ENCODE peak calls at places on chromosome 20, in ten cellular contexts. D, W, E, V, S, B, M, H, Y and O are unnamed samples.

GRCh38 chr20:49976542-49976941 is 6.2 kb upstream of the SNAI1 start:
- DNase-seq in V (peak), D (no peak), S (no peak), M (peak), B (no peak), E (no peak), H (no peak), Y (peak), W (no peak), O (peak)

GRCh38 chr20:8454137-8454712 is 322.2 kb downstream of the PLCB1 start:
- DNase-seq in V (peak), D (peak), B (no peak), E (no peak), S (peak), H (peak), W (no peak), M (peak), Y (peak), O (peak)

GRCh38 chr20:431012-431904 is 23.2 kb downstream of the RBCK1 start:
- DNase-seq in Y (peak), V (peak), W (peak), M (peak), B (no peak), H (peak), S (peak), E (peak), D (peak), O (peak)

GRCh38 chr20:59149678-59150504 is 13.7 kb upstream of the ZNF831 start:
- DNase-seq in E (peak), W (no peak), M (no peak), V (no peak), Y (no peak), H (peak), D (peak), B (no peak), S (no peak), O (no peak)

GRCh38 chr20:32645134-32645533 is 28.6 kb downstream of the C20orf203 start:
- DNase-seq in E (no peak), M (no peak), V (no peak), Y (no peak), W (no peak), D (no peak), S (no peak), H (no peak), B (peak), O (no peak)

GRCh38 chr20:46438156-46438750 is 31.8 kb upstream of the ELMO2 start:
- DNase-seq in B (no peak), Y (peak), V (peak), S (peak), D (peak), M (peak), W (peak), E (no peak), H (peak), O (peak)

GRCh38 chr20:1108437-1108920 is 9.9 kb upstream of the PSMF1 start:
- DNase-seq in B (peak), S (peak), H (peak), W (peak), M (peak), V (peak), E (peak), D (peak), Y (peak), O (peak)

GRCh38 chr20:40835321-40835720 is 146.3 kb upstream of the MAFB start:
- DNase-seq in M (no peak), D (no peak), S (no peak), H (no peak), Y (no peak), B (no peak), E (no peak), W (no peak), V (no peak), O (no peak)

GRCh38 chr20:35663813-35664543 is 722 bp downstream of the CPNE1 start:
- DNase-seq in H (peak), D (peak), S (peak), Y (peak), V (no peak), W (peak), E (peak), M (peak), B (no peak), O (peak)

GRCh38 chr20:1281279-1282057 is 15.4 kb downstream of the SNPH start:
- DNase-seq in M (no peak), D (no peak), V (no peak), B (no peak), H (no peak), E (no peak), S (no peak), W (no peak), Y (no peak), O (no peak)

GRCh38 chr20:25226433-25227316 is 21.2 kb upstream of the PYGB start:
- DNase-seq in W (no peak), H (peak), M (no peak), E (no peak), V (no peak), Y (no peak), S (no peak), D (peak), B (no peak), O (no peak)

GRCh38 chr20:53857723-53858236 is 212.6 kb downstream of the BCAS1 start:
- DNase-seq in H (peak), S (peak), D (no peak), E (peak), Y (no peak), W (no peak), M (no peak), V (no peak), B (no peak), O (no peak)

GRCh38 chr20:3901028-3901746 is 12.0 kb downstream of the PANK2 start:
- DNase-seq in E (no peak), Y (peak), M (no peak), B (no peak), W (no peak), D (no peak), S (peak), H (no peak), V (peak), O (no peak)

GRCh38 chr20:38604873-38605303 is 3.3 kb downstream of the ARHGAP40 start:
- DNase-seq in W (no peak), S (peak), V (no peak), M (peak), B (no peak), D (no peak), E (no peak), H (no peak), Y (peak), O (peak)

GRCh38 chr20:54940471-54940870 is 465.1 kb downstream of the DOK5 start:
- DNase-seq in Y (no peak), E (no peak), S (no peak), D (no peak), H (no peak), W (no peak), B (no peak), M (no peak), V (no peak), O (no peak)

GRCh38 chr20:39888310-39888709 is 800.7 kb downstream of the MAFB start:
- DNase-seq in M (no peak), Y (no peak), D (no peak), E (no peak), V (no peak), H (no peak), S (no peak), B (no peak), W (no peak), O (no peak)

GRCh38 chr20:37360515-37361115 is 14.7 kb downstream of the SRC start:
- DNase-seq in E (no peak), S (no peak), H (no peak), V (no peak), B (no peak), W (no peak), Y (no peak), M (no peak), D (no peak), O (no peak)

GRCh38 chr20:38883081-38883980 is 42.9 kb upstream of the FAM83D start:
- DNase-seq in E (no peak), W (no peak), Y (peak), M (no peak), D (no peak), S (peak), V (peak), H (peak), B (no peak), O (no peak)

GRCh38 chr20:59032713-59033059 is 551 bp upstream of the ATP5F1E start:
- DNase-seq in V (no peak), H (peak), B (no peak), S (peak), D (no peak), E (no peak), M (no peak), Y (peak), W (no peak), O (peak)

GRCh38 chr20:21381619-21382018 is 15.7 kb downstream of the NKX2-4 start:
- DNase-seq in H (no peak), Y (no peak), W (no peak), S (no peak), V (no peak), D (no peak), B (no peak), E (no peak), M (no peak), O (no peak)

GRCh38 chr20:6707231-6707870 is 60.1 kb upstream of the BMP2 start:
- DNase-seq in V (no peak), M (no peak), E (no peak), H (no peak), W (no peak), S (no peak), Y (no peak), D (peak), B (no peak), O (no peak)

GRCh38 chr20:58113706-58114105 is 114.7 kb downstream of the ANKRD60 start:
- DNase-seq in B (no peak), Y (no peak), M (no peak), W (no peak), E (no peak), S (no peak), H (no peak), D (no peak), V (no peak), O (no peak)

GRCh38 chr20:32037929-32038328 is 14.1 kb upstream of the HCK start:
- DNase-seq in H (no peak), E (no peak), D (peak), Y (peak), W (no peak), V (peak), S (peak), M (peak), B (no peak), O (peak)

GRCh38 chr20:50318709-50319108 is 128.1 kb downstream of the CEBPB start:
- DNase-seq in S (no peak), Y (no peak), B (no peak), W (no peak), V (no peak), D (peak), M (no peak), H (no peak), E (peak), O (peak)

GRCh38 chr20:19970256-19970765 is 46.9 kb upstream of the NAA20 start:
- DNase-seq in D (no peak), M (no peak), H (no peak), W (no peak), B (no peak), S (no peak), E (no peak), V (no peak), Y (no peak), O (no peak)

GRCh38 chr20:8260837-8261241 is 128.8 kb downstream of the PLCB1 start:
- DNase-seq in Y (no peak), E (no peak), B (peak), D (peak), W (no peak), M (no peak), H (no peak), S (no peak), V (peak), O (no peak)

GRCh38 chr20:63573739-63574131 is 304 bp downstream of the HELZ2 start:
- DNase-seq in M (no peak), W (no peak), S (no peak), E (no peak), D (no peak), V (no peak), Y (no peak), B (no peak), H (no peak), O (no peak)

GRCh38 chr20:63574156-63574828 is at the start of gene HELZ2:
- DNase-seq in W (peak), Y (peak), H (peak), V (peak), S (peak), M (no peak), B (peak), E (peak), D (peak), O (peak)

GRCh38 chr20:63574829-63575720 is 1.0 kb upstream of the HELZ2 start:
- DNase-seq in Y (peak), W (no peak), H (no peak), B (no peak), E (no peak), S (peak), D (no peak), M (no peak), V (peak), O (no peak)

GRCh38 chr20:63572071-63572787 is 1.8 kb downstream of the HELZ2 start:
- DNase-seq in D (no peak), M (no peak), B (no peak), Y (no peak), H (no peak), W (no peak), V (no peak), E (no peak), S (no peak), O (no peak)

DNA sequence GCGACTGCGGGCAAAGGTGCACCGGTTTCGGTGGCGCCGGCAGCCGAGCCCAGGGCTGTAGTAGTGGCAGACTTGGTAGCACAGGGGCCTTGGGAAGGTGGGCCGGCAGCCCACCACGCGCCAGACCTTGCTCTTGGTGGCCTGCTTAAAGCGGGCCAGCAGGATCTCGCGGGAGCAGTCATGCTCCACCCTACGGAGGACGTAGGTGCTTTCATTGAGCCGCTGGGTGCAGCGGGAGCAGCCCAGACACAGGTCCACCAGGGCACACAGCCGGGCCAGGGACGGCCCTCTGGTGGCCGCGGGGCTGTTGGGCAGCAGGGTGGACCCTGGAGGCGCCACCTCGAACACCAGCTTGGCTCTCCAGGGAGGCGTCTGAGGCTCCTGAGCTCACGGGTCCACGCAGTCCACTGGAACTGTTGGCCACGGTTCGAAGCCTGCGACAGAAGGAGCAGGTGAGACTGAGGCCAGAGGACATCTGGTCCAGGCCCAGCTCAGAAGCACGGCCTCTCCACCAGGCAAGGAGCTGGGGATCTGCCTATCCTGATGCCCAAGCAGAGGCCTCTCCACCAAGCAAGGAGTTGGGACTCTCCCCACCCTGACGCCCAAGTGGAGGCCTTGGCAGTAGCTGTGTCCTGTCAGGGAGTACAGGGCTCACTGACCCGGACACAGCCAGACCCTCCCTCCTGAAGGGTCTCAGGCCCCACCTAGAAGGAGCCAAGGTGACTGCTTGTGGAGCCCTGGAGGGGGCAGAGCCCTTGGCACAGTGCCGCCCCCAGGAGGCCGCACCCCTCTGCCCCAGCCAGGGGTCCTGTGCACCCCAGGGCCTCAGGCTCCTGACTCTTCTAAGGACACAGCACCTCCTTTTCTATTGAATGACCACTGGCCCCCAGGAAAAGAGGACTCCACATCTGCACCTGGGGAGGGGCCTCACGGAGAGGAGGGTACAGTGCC is 976 bp downstream of the HELZ2 start:
- DNase-seq in D (no peak), S (no peak), H (no peak), B (no peak), W (no peak), Y (no peak), E (no peak), M (peak), V (no peak), O (no peak)
- TF ChIP-seq CTCF in D (no peak), S (peak), H (no peak), B (no peak), W (no peak), Y (peak), E (no peak), M (peak), V (no peak), O (no peak)

DNA sequence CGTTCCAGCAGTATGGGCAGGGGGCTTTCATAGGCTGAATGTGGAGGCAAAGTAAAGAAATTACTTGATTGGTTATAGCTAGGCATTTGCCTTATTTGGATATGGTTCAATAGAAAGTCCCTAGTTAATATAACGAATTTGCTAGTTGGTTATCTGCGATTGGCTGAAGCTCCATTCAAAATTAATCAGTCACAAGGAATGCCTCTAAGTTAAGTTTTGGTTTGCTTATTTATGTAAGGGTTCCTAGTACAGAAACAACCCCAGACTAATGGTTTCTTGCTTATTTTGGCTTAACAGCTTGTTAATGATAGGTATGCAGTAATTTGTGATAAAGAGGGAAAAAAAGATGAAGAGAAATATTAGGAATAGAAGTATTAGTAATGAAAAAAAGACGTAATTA is 87.5 kb downstream of the JAG1 start:
- DNase-seq in Y (peak), D (no peak), W (no peak), H (no peak), M (no peak), E (no peak), B (no peak), S (no peak), V (no peak), O (no peak)
- H3K4me3 ChIP-seq in Y (no peak), D (no peak), W (no peak), H (no peak), M (no peak), E (no peak), B (no peak), S (no peak), V (no peak), O (no peak)

GRCh38 chr20:56453347-56453746 is 15.1 kb upstream of the RTF2 start:
- DNase-seq in S (no peak), V (no peak), Y (no peak), D (peak), B (no peak), H (no peak), M (no peak), W (no peak), E (no peak), O (no peak)

GRCh38 chr20:56445540-56445939 is 22.9 kb upstream of the RTF2 start:
- DNase-seq in D (no peak), V (no peak), B (no peak), M (no peak), H (no peak), Y (no peak), S (no peak), W (no peak), E (no peak), O (no peak)

GRCh38 chr20:56451056-56451765 is 17.2 kb upstream of the RTF2 start:
- DNase-seq in B (no peak), H (no peak), Y (no peak), D (peak), V (no peak), M (no peak), W (no peak), S (no peak), E (no peak), O (peak)

GRCh38 chr20:56447227-56447626 is 21.2 kb upstream of the RTF2 start:
- DNase-seq in E (no peak), S (no peak), W (no peak), M (no peak), H (no peak), D (no peak), B (no peak), V (no peak), Y (no peak), O (no peak)

GRCh38 chr20:56449459-56449858 is 19.0 kb upstream of the RTF2 start:
- DNase-seq in H (no peak), V (no peak), D (no peak), B (no peak), M (no peak), S (no peak), E (no peak), Y (no peak), W (no peak), O (no peak)
- TF ChIP-seq CTCF in H (no peak), V (no peak), D (no peak), B (no peak), M (no peak), S (no peak), E (no peak), Y (no peak), W (no peak), O (no peak)

GRCh38 chr20:2822073-2822472 is 5.9 kb downstream of the TMEM239 start:
- DNase-seq in H (no peak), D (peak), E (no peak), Y (peak), M (no peak), B (no peak), V (peak), W (peak), S (peak), O (no peak)
- H3K4me3 ChIP-seq in H (no peak), D (no peak), E (no peak), Y (no peak), M (peak), B (no peak), V (no peak), W (no peak), S (no peak), O (no peak)